ENCODE peak calls at places on chromosomes 7 and 10, in eight cellular contexts. Y is esophagus squamous epithelium; Z is OCI-LY7; B is transverse colon; E is IMR-90; R is hepatocyte; M is CD8-positive, alpha-beta T cell; F is uterus. G is an unnamed sample.

GRCh38 chr10:76231258-76231934 is 800.0 kb downstream of the LRMDA start:
- DNase-seq in Y (no peak), R (no peak), M (no peak), B (no peak), F (no peak), E (peak; percentile 2), Z (no peak), G (no peak)

GRCh38 chr7:26187380-26188290 is 12.9 kb downstream of the HNRNPA2B1 start:
- DNase-seq in M (no peak), Y (no peak), F (no peak), R (no peak), B (no peak), E (no peak), Z (peak; percentile 43), G (no peak)

GRCh38 chr7:80781146-80781545 is 137.7 kb downstream of the SEMA3C start:
- DNase-seq in R (no peak), Z (no peak), Y (no peak), B (no peak), M (no peak), F (no peak), E (no peak), G (no peak)

GRCh38 chr10:104351919-104352318 is 1.7 kb upstream of the CFAP58 start:
- DNase-seq in F (no peak), Y (no peak), B (no peak), M (no peak), E (no peak), R (no peak), Z (no peak), G (no peak)

GRCh38 chr10:132448248-132448731 is 51.3 kb downstream of the PWWP2B start:
- DNase-seq in M (peak; percentile 56), Z (peak; percentile 90), Y (no peak), B (peak; percentile 91), F (peak; percentile 75), R (peak; percentile 83), E (no peak), G (peak; percentile 77)

GRCh38 chr7:135260930-135261721 is 27.5 kb downstream of the STRA8 start:
- DNase-seq in B (no peak), F (no peak), R (no peak), M (no peak), Y (no peak), Z (no peak), E (peak; percentile 11), G (no peak)

GRCh38 chr7:87658553-87658952 is 30.4 kb downstream of the RUNDC3B start:
- DNase-seq in E (no peak), M (no peak), R (no peak), Z (no peak), F (no peak), B (no peak), Y (no peak), G (no peak)

GRCh38 chr7:17593854-17594419 is 295.5 kb downstream of the AHR start:
- DNase-seq in R (no peak), Y (no peak), E (peak; percentile 18), F (no peak), Z (no peak), M (no peak), B (no peak), G (no peak)

GRCh38 chr10:31100662-31101061 is 69.0 kb upstream of the ZNF438 start:
- DNase-seq in Z (no peak), M (no peak), Y (no peak), B (no peak), F (no peak), R (no peak), E (no peak), G (no peak)

GRCh38 chr10:68251146-68251545 is 19.2 kb upstream of the ATOH7 start:
- DNase-seq in Y (no peak), R (no peak), E (no peak), B (no peak), F (no peak), M (no peak), Z (no peak), G (no peak)

GRCh38 chr10:123272171-123272570 is 118.0 kb downstream of the BUB3 start:
- DNase-seq in M (no peak), F (no peak), E (no peak), Z (peak; percentile 1), Y (no peak), B (no peak), R (no peak), G (no peak)

GRCh38 chr10:4865945-4866661 is 40.1 kb downstream of the AKR1E2 start:
- DNase-seq in R (no peak), Z (no peak), M (no peak), Y (no peak), B (no peak), E (no peak), F (no peak), G (no peak)

GRCh38 chr10:15120523-15120922 is 23.4 kb downstream of the RPP38 start:
- DNase-seq in R (no peak), E (peak; percentile 79), F (no peak), Z (no peak), Y (no peak), B (no peak), M (no peak), G (peak; percentile 46)

GRCh38 chr10:59362184-59362966 is at the start of gene FAM13C:
- DNase-seq in Z (no peak), F (peak; percentile 61), M (no peak), B (peak; percentile 68), E (peak; percentile 63), R (peak; percentile 82), Y (no peak), G (peak; percentile 28)

GRCh38 chr7:79227035-79227434 is 226.4 kb downstream of the MAGI2 start:
- DNase-seq in B (no peak), E (peak; percentile 67), R (no peak), M (no peak), Z (no peak), F (no peak), Y (no peak), G (no peak)

GRCh38 chr7:116554911-116555310 is 30.1 kb downstream of the CAV1 start:
- DNase-seq in M (no peak), R (no peak), B (no peak), Z (no peak), E (no peak), F (no peak), Y (no peak), G (no peak)

GRCh38 chr10:132978542-132978941 is 36.2 kb upstream of the CFAP46 start:
- DNase-seq in F (no peak), E (no peak), B (no peak), R (no peak), Y (no peak), M (no peak), Z (no peak), G (no peak)

GRCh38 chr10:114495303-114495702 is 91.0 kb upstream of the AFAP1L2 start:
- DNase-seq in Z (no peak), B (no peak), R (no peak), Y (no peak), F (no peak), M (no peak), E (no peak), G (no peak)
- H3K27ac ChIP-seq in Z (peak overlapping the region; percentile 97), B (no peak overlapping the region), R (no peak overlapping the region), Y (no peak overlapping the region), F (no peak overlapping the region), M (peak overlapping the region; percentile 47), E (no peak overlapping the region), G (no peak overlapping the region)

GRCh38 chr10:44978213-44978569 is 418 bp downstream of the DEPP1 start:
- DNase-seq in B (peak; percentile 7), M (no peak), E (no peak), Y (no peak), F (no peak), Z (no peak), R (no peak), G (no peak)

GRCh38 chr10:44979281-44980181 is 922 bp upstream of the DEPP1 start:
- DNase-seq in R (no peak), B (no peak), Z (no peak), M (no peak), E (no peak), F (peak; percentile 24), Y (no peak), G (peak; percentile 69)

GRCh38 chr10:44980309-44981171 is 1.9 kb upstream of the DEPP1 start:
- DNase-seq in R (no peak), E (no peak), F (peak; percentile 23), Y (no peak), Z (no peak), B (no peak), M (no peak), G (peak; percentile 67)

GRCh38 chr10:44977287-44978212 is 1.1 kb downstream of the DEPP1 start:
- DNase-seq in Y (no peak), B (peak; percentile 20), R (no peak), M (no peak), Z (no peak), F (peak; percentile 39), E (no peak), G (no peak)

DNA sequence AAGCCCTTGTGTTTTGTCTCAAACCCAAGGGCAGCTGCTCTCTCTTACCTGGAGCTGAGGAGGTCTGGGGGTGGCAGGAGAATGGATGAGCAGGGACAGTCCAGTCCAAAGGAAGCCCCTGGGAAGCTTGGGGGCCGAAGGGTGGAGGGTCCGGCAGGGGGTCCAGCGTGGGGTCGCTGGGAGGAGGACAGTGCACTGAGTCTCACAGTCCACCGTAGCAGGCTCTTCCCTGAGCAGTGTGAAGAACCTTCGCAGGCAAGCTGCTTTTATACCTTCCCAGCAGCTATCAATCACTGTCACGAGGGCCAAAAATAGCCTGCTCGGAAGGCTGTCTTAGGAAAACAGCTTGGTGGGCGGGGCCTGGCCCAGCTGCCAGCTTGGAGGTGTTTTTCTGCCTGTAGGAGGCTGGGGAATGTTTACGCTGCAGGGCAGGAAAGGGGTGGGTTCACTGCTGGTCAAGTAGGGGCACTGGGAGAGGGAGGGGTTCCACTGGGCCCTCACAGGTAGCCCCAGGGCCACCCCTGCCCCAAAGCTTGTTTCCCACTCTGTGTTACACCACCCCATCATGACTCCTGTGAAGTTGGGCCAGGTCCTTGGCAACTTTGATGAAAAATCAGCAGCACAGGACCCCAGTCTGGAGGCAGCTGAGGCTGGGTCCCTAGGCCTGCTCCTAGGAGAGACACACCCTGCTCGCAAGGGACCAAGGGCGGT is at the start of gene DEPP1:
- DNase-seq in R (peak; percentile 98), Y (peak; percentile 19), Z (no peak), B (peak; percentile 94), E (peak; percentile 93), F (peak; percentile 92), M (no peak), G (peak; percentile 66)
- H3K4me1 ChIP-seq in R (peaks cover 71% of the 10 kb centered on the region), Y (peaks cover 66% of the 10 kb centered on the region), Z (peaks cover 11% of the 10 kb centered on the region), B (peaks cover 58% of the 10 kb centered on the region), E (peaks cover 68% of the 10 kb centered on the region), F (peaks cover 5% of the 10 kb centered on the region), M (peaks cover 15% of the 10 kb centered on the region), G (peaks cover 26% of the 10 kb centered on the region)

DNA sequence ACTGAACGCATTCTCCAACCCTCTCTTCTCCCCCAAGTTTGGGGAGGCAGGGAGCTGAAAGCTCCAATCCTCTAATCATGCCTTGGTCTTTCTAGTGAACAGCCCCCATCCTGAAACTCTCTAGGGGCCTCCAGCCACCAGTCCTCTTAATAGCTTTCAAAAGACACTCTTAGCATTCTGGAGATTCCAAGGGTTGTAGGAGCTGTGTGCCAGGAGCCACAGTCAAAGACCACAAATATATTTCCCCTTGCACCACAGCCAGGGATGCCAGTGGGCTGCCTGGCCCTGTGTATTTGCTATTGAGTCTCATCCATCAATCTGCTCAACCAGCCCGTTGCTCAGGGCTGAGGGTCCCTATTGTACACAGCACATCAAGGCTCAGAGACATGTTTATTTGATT is 18.5 kb upstream of the MLXIPL start:
- DNase-seq in Z (no peak), R (no peak), M (no peak), B (no peak), E (no peak), Y (no peak), F (no peak), G (no peak)
- TF ChIP-seq CTCF in Z (no peak), R (no peak), M (no peak), B (no peak), E (no peak), Y (no peak), F (no peak), G (no peak)

GRCh38 chr7:74455933-74456332 is 2.2 kb downstream of the GTF2IRD1 start:
- DNase-seq in E (no peak), Z (no peak), R (peak; percentile 53), Y (no peak), M (no peak), B (no peak), F (no peak), G (no peak)
- H3K27ac ChIP-seq in E (no peak overlapping the region), Z (no peak overlapping the region), R (peak overlapping the region; percentile 99), Y (peak overlapping the region; percentile 96), M (no peak overlapping the region), B (peak overlapping the region; percentile 91), F (peak overlapping the region; percentile 98), G (no peak overlapping the region)